ENCODE peak calls at places on chromosomes 12 and 14, in four cellular contexts. B is CD8-positive, alpha-beta T cell; J is ELF-1; H is endothelial cell. V is an unnamed sample.

GRCh38 chr14:70665448-70666363 is 24.0 kb downstream of the TTC9 start:
- DNase-seq in H (no peak), J (peak), B (no peak), V (no peak)

GRCh38 chr14:89269404-89269803 is 147.6 kb downstream of the FOXN3 start:
- DNase-seq in B (no peak), J (no peak), H (no peak), V (no peak)

GRCh38 chr14:94077823-94078222 is 3.2 kb downstream of the DDX24 start:
- DNase-seq in J (no peak), H (no peak), B (no peak), V (no peak)

GRCh38 chr14:77040309-77040994 is 11.9 kb upstream of the IRF2BPL start:
- DNase-seq in J (peak), B (peak), H (peak), V (peak)

GRCh38 chr12:96338852-96339478 is 61.3 kb downstream of the CDK17 start:
- DNase-seq in B (no peak), H (no peak), J (no peak), V (no peak)

GRCh38 chr14:81416981-81417380 is 16.9 kb upstream of the STON2 start:
- DNase-seq in H (no peak), J (no peak), B (no peak), V (no peak)

GRCh38 chr12:67803450-67804034 is 155.0 kb downstream of the DYRK2 start:
- DNase-seq in B (no peak), J (no peak), H (no peak), V (no peak)

GRCh38 chr14:31968107-31968810 is 108.8 kb upstream of the ARHGAP5 start:
- DNase-seq in H (no peak), B (no peak), J (no peak), V (no peak)

GRCh38 chr12:95710386-95710785 is 80.2 kb downstream of the NTN4 start:
- DNase-seq in J (no peak), H (no peak), B (no peak), V (no peak)